ENCODE peak calls at places on chromosomes 6 and 20, in four cellular contexts. K is SK-N-SH treated with all-trans-retinoic acid at 6 μM for 48 hours; V is RWPE2; D is effector memory CD8-positive, alpha-beta T cell. F is an unnamed sample.

GRCh38 chr6:160042788-160043301 is 74.0 kb downstream of the IGF2R start:
- ATAC-seq in K (no peak), V (peak; percentile 49), D (no peak), F (peak; percentile 49)

GRCh38 chr6:110378552-110378951 is 20.4 kb upstream of the METTL24 start:
- ATAC-seq in K (no peak), V (no peak), D (no peak), F (no peak)

GRCh38 chr20:49179368-49180277 is 8.5 kb downstream of the STAU1 start:
- ATAC-seq in K (no peak), V (peak; percentile 48), D (peak; percentile 26), F (peak; percentile 77)

GRCh38 chr6:21529431-21529830 is 64.1 kb upstream of the SOX4 start:
- ATAC-seq in K (no peak), V (no peak), D (no peak), F (no peak)

GRCh38 chr6:11462742-11463414 is 74.7 kb upstream of the TMEM170B start:
- ATAC-seq in K (no peak), V (no peak), D (no peak), F (no peak)

GRCh38 chr6:140806431-140806830 is 1326.3 kb upstream of the GJE1 start:
- ATAC-seq in K (no peak), V (no peak), D (no peak), F (no peak)

GRCh38 chr6:13992417-13993055 is 67.8 kb downstream of the RNF182 start:
- ATAC-seq in K (peak; percentile 78), V (peak; percentile 79), D (no peak), F (peak; percentile 57)

GRCh38 chr6:130198483-130199035 is 24.2 kb downstream of the SAMD3 start:
- ATAC-seq in K (no peak), V (no peak), D (no peak), F (no peak)

GRCh38 chr6:121498481-121499276 is 63.2 kb downstream of the GJA1 start:
- ATAC-seq in K (no peak), V (no peak), D (no peak), F (peak; percentile 77)

GRCh38 chr6:112243861-112244415 is 10.4 kb downstream of the LAMA4 start:
- ATAC-seq in K (no peak), V (no peak), D (no peak), F (no peak)

GRCh38 chr20:16004108-16004854 is 569.0 kb downstream of the KIF16B start:
- ATAC-seq in K (no peak), V (no peak), D (no peak), F (no peak)

GRCh38 chr6:52227495-52227894 is 16.8 kb downstream of the IL17F start:
- ATAC-seq in K (no peak), V (no peak), D (peak; percentile 46), F (peak; percentile 20)

GRCh38 chr6:17214106-17214505 is 67.1 kb upstream of the RBM24 start:
- ATAC-seq in K (no peak), V (no peak), D (no peak), F (no peak)

GRCh38 chr6:19804362-19805145 is 32.6 kb upstream of the ID4 start:
- ATAC-seq in K (peak; percentile 95), V (peak; percentile 96), D (peak; percentile 19), F (peak; percentile 100)

GRCh38 chr6:47670851-47671250 is 27.5 kb upstream of the ADGRF4 start:
- ATAC-seq in K (no peak), V (no peak), D (no peak), F (no peak)

GRCh38 chr6:76885861-76886301 is 577.4 kb downstream of the HTR1B start:
- ATAC-seq in K (no peak), V (peak; percentile 85), D (no peak), F (no peak)

GRCh38 chr6:166862287-166862977 is 93.9 kb downstream of the RNASET2 start:
- ATAC-seq in K (peak; percentile 79), V (peak; percentile 66), D (peak; percentile 84), F (peak; percentile 35)

GRCh38 chr6:112298021-112298745 is 43.8 kb upstream of the LAMA4 start:
- ATAC-seq in K (peak; percentile 83), V (peak; percentile 13), D (no peak), F (no peak)

GRCh38 chr6:3894535-3895302 is 45.5 kb downstream of the FAM50B start:
- ATAC-seq in K (no peak), V (no peak), D (no peak), F (no peak)

GRCh38 chr6:6699741-6700367 is 111.3 kb downstream of the LY86 start:
- ATAC-seq in K (peak; percentile 43), V (peak; percentile 93), D (no peak), F (peak; percentile 86)

GRCh38 chr6:149049230-149049629 is 268.3 kb upstream of the TAB2 start:
- ATAC-seq in K (no peak), V (peak; percentile 81), D (no peak), F (no peak)

GRCh38 chr20:49207071-49207470 is 12.1 kb upstream of the DDX27 start:
- ATAC-seq in K (peak; percentile 49), V (peak; percentile 36), D (no peak), F (no peak)

GRCh38 chr20:3094848-3095629 is 10.5 kb upstream of the AVP start:
- ATAC-seq in K (no peak), V (peak; percentile 55), D (no peak), F (peak; percentile 29)

GRCh38 chr6:52522655-52523054 is 54.2 kb downstream of the TRAM2 start:
- ATAC-seq in K (peak; percentile 37), V (peak; percentile 39), D (no peak), F (no peak)

GRCh38 chr6:154257074-154257473 is 99.5 kb downstream of the IPCEF1 start:
- ATAC-seq in K (no peak), V (no peak), D (no peak), F (peak; percentile 37)

GRCh38 chr6:84681693-84682326 is 82.6 kb downstream of the TBX18 start:
- ATAC-seq in K (no peak), V (no peak), D (no peak), F (no peak)

GRCh38 chr20:29878281-29878741 is 1379.2 kb upstream of the DEFB115 start:
- ATAC-seq in K (peak; percentile 96), V (peak; percentile 39), D (peak; percentile 54), F (peak; percentile 65)

GRCh38 chr6:134447423-134447822 is 129.5 kb upstream of the SGK1 start:
- ATAC-seq in K (no peak), V (no peak), D (no peak), F (no peak)

GRCh38 chr6:19895866-19896579 is 58.9 kb downstream of the ID4 start:
- ATAC-seq in K (no peak), V (peak; percentile 26), D (no peak), F (no peak)

GRCh38 chr6:149213829-149214228 is 103.7 kb upstream of the TAB2 start:
- ATAC-seq in K (no peak), V (no peak), D (peak; percentile 9), F (no peak)

GRCh38 chr6:146357578-146358340 is 185.9 kb upstream of the RAB32 start:
- ATAC-seq in K (peak; percentile 72), V (peak; percentile 88), D (no peak), F (peak; percentile 83)

GRCh38 chr20:48861444-48861843 is 33.6 kb upstream of the PREX1 start:
- ATAC-seq in K (no peak), V (no peak), D (no peak), F (no peak)

GRCh38 chr6:11214438-11214837 is 18.0 kb downstream of the NEDD9 start:
- ATAC-seq in K (no peak), V (no peak), D (no peak), F (no peak)

F was measured in esophagus mucosa.